ENCODE peak calls at places on chromosome 17, in four cellular contexts. O is mesendoderm; F is NCI-H1436; E is activated CD4-positive, alpha-beta T cell treated with anti-CD3 and anti-CD28 coated beads, Interleukin-2, amount 50 U/mL, for 1 hour. D is an unnamed sample.

GRCh38 chr17:32936894-32937500 is 9.0 kb downstream of the TMEM98 start:
- DNase-seq in O (peak), E (peak), F (peak), D (peak)

GRCh38 chr17:44187131-44187899 is 543 bp downstream of the TMUB2 start:
- DNase-seq in F (peak), O (no peak), E (peak), D (no peak)

GRCh38 chr17:77458202-77459017 is 317.6 kb downstream of the SEC14L1 start:
- DNase-seq in O (no peak), F (no peak), E (no peak), D (peak)

GRCh38 chr17:17051791-17052461 is 9.7 kb downstream of the MPRIP start:
- DNase-seq in E (no peak), F (no peak), O (no peak), D (peak)

GRCh38 chr17:50356892-50357510 is 11.1 kb downstream of the XYLT2 start:
- DNase-seq in F (no peak), E (no peak), O (no peak), D (no peak)

GRCh38 chr17:72614871-72615626 is 477.4 kb downstream of the SLC39A11 start:
- DNase-seq in O (peak), F (no peak), E (no peak), D (peak)

GRCh38 chr17:40566027-40566426 is 755 bp upstream of the CCR7 start:
- DNase-seq in E (no peak), F (no peak), O (no peak), D (no peak)

GRCh38 chr17:73121513-73121912 is 29.0 kb upstream of the SLC39A11 start:
- DNase-seq in E (no peak), O (no peak), F (no peak), D (no peak)